ENCODE peak calls at places on chromosomes 2 and 18, in eight cellular contexts. C is stimulated activated CD4-positive, alpha-beta T cell treated with anti-CD3 and anti-CD28 coated beads, Interleukin-4, amount 100 ng/mL, for 24 hours; Q is astrocyte of the cerebellum; N is skeletal muscle cell; K is amniotic stem cell; L is H4; U is M059J; X is HCT116. T is an unnamed sample.

GRCh38 chr2:74573747-74574562 is 19.4 kb downstream of the DOK1 start:
- DNase-seq in N (no peak), C (peak), X (no peak), Q (no peak), U (peak), L (no peak), K (no peak), T (peak)

GRCh38 chr2:64645014-64645418 is 8.7 kb downstream of the SERTAD2 start:
- DNase-seq in X (no peak), K (peak), N (no peak), C (peak), L (peak), Q (peak), U (peak), T (peak)

GRCh38 chr2:231936491-231936890 is 10.3 kb upstream of the NPPC start:
- DNase-seq in N (no peak), C (no peak), Q (no peak), K (no peak), U (no peak), X (no peak), L (no peak), T (no peak)

GRCh38 chr2:140586379-140586778 is 1544.4 kb downstream of the LRP1B start:
- DNase-seq in U (peak), C (no peak), X (peak), L (peak), N (no peak), K (no peak), Q (no peak), T (peak)

GRCh38 chr2:151649966-151650365 is 84.3 kb downstream of the NEB start:
- DNase-seq in U (no peak), K (no peak), X (no peak), L (no peak), N (no peak), Q (no peak), C (no peak), T (no peak)

GRCh38 chr2:43127208-43127940 is 99.0 kb downstream of the ZFP36L2 start:
- DNase-seq in C (peak), L (peak), Q (no peak), X (peak), K (no peak), N (no peak), U (peak), T (peak)

GRCh38 chr18:76209597-76209996 is 285.4 kb downstream of the ZNF516 start:
- DNase-seq in N (peak), X (no peak), Q (peak), K (no peak), U (peak), L (peak), C (no peak), T (no peak)

GRCh38 chr2:139000087-139000486 is 219.9 kb upstream of the NXPH2 start:
- DNase-seq in L (no peak), U (no peak), C (no peak), X (no peak), K (no peak), Q (no peak), N (no peak), T (no peak)

GRCh38 chr18:45167109-45167551 is 448.1 kb upstream of the SLC14A2 start:
- DNase-seq in K (no peak), X (no peak), U (peak), C (no peak), Q (no peak), N (peak), L (peak), T (no peak)

T was measured in OCI-LY7.